ENCODE peak calls at places on chromosome 20, in four cellular contexts. N is A549, P is IMR-90, V is mesendoderm. T is an unnamed sample. For H3K4me1, the result is how much of the 10 kb centered on the place peaks cover.

GRCh38 chr20:57996936-57997629 is 231.4 kb downstream of the ANKRD60 start:
- DNase-seq in V (no peak), N (peak), P (no peak), T (peak)

GRCh38 chr20:48275737-48276342 is 490.6 kb upstream of the SULF2 start:
- DNase-seq in P (no peak), V (peak), N (no peak), T (no peak)

GRCh38 chr20:52129611-52130010 is 62.0 kb downstream of the ZFP64 start:
- DNase-seq in P (peak), V (no peak), N (no peak), T (no peak)

GRCh38 chr20:57498425-57499400 is 26.2 kb downstream of the CTCFL start:
- DNase-seq in P (peak), N (no peak), V (peak), T (no peak)

GRCh38 chr20:23160536-23161243 is 74.6 kb upstream of the CD93 start:
- DNase-seq in P (no peak), N (no peak), V (no peak), T (no peak)

GRCh38 chr20:20624914-20625313 is 87.5 kb downstream of the RALGAPA2 start:
- DNase-seq in N (no peak), V (no peak), P (no peak), T (no peak)

GRCh38 chr20:52494244-52494643 is 302.7 kb upstream of the ZFP64 start:
- DNase-seq in N (no peak), P (peak), V (no peak), T (peak)

GRCh38 chr20:17381701-17382100 is 149.5 kb downstream of the BFSP1 start:
- DNase-seq in V (no peak), N (no peak), P (no peak), T (no peak)

GRCh38 chr20:7841967-7842301 is 98.3 kb downstream of the HAO1 start:
- DNase-seq in P (peak), V (peak), N (peak), T (no peak)

GRCh38 chr20:44959082-44959895 is 908 bp downstream of the TOMM34 start:
- DNase-seq in N (peak), P (peak), V (peak), T (peak)

GRCh38 chr20:22411568-22412450 is 172.6 kb downstream of the FOXA2 start:
- DNase-seq in P (no peak), V (peak), N (peak), T (no peak)

GRCh38 chr20:47551841-47552240 is 50.2 kb downstream of the NCOA3 start:
- DNase-seq in N (peak), P (no peak), V (peak), T (no peak)

GRCh38 chr20:22623211-22623610 is 38.8 kb upstream of the FOXA2 start:
- DNase-seq in N (no peak), V (peak), P (peak), T (no peak)

GRCh38 chr20:62020935-62021701 is 44.6 kb downstream of the TAF4 start:
- DNase-seq in P (peak), V (no peak), N (no peak), T (no peak)

DNA sequence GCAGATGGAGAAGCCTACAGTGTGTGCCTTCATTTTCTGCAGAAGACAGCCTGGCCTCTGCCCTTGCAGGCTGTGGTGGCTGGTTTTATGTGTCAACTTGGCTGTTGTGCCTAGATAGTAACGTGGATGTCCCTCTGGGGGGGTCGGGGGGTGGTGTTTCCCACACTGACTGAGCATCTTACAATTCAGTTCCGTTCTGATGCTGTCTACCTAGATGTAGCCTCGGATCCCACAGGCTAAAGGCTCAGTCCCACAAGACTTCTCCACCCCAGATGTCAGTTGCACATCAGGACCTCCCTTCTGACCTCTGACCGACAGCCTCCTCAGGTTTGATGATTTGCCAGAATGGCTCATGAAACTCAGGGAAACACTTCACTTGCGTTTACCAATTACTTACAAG is 4.3 kb downstream of the PYGB start:
- DNase-seq in V (no peak), N (no peak), P (no peak), T (no peak)
- H3K4me1 ChIP-seq in V (under half), N (half or more), P (under half), T (half or more)

DNA sequence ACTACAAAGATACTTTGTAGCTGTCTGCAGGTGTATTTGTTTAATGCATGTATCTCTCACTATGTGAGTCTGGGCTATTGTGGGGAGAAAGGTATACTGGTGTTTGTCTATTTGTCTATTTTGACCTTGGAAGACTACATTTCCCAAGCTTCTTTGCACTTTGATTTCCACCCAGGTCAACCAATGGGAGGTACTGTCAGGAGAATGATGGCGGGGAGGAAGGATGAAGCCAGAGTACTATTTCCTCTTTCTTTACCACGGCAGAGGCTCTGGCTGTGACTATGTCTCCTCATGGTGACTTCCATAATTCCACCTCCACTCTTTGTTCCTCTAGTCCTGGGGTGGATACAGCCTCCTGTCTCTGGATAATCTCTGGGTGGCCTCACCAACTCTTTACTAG is 23.1 kb downstream of the LBP start:
- DNase-seq in V (peak), P (no peak), N (no peak), T (no peak)
- H3K4me2 ChIP-seq in V (no peak), P (no peak), N (peak), T (peak)

GRCh38 chr20:32364554-32365208 is 6.5 kb downstream of the ASXL1 start:
- DNase-seq in P (no peak), V (no peak), N (no peak), T (no peak)

GRCh38 chr20:32368323-32368722 is 10.2 kb downstream of the ASXL1 start:
- DNase-seq in N (no peak), P (no peak), V (no peak), T (no peak)

GRCh38 chr20:32368930-32369329 is 10.8 kb downstream of the ASXL1 start:
- DNase-seq in N (no peak), P (peak), V (peak), T (no peak)

GRCh38 chr20:32365560-32365959 is 7.4 kb downstream of the ASXL1 start:
- DNase-seq in P (no peak), V (no peak), N (no peak), T (no peak)

DNA sequence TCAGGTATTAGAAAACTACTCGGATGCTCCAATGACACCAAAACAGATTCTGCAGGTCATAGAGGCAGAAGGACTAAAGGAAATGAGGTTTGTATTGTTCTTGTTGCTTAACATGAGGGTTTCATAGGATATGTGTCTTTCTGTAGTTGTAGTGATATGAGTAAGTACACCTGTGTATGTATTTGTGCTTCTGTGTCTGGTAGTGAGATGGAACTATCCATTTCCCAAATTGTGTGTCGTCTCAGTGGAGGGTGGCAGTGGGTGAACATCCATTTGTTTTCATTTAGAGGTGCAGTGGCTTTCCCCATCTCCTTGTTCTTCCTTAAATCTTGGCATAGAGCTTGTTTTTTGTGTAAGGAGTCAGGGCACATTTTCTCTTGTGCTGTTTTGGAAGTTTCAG is 8.2 kb downstream of the ASXL1 start:
- DNase-seq in P (no peak), V (no peak), N (no peak), T (no peak)
- H3K4me1 ChIP-seq in P (under half), V (under half), N (half or more), T (under half)

GRCh38 chr20:2806351-2806701 is 5.9 kb upstream of the CPXM1 start:
- DNase-seq in P (no peak), V (no peak), N (no peak), T (no peak)
- H3K4me2 ChIP-seq in P (no peak), V (no peak), N (peak), T (no peak)

DNA sequence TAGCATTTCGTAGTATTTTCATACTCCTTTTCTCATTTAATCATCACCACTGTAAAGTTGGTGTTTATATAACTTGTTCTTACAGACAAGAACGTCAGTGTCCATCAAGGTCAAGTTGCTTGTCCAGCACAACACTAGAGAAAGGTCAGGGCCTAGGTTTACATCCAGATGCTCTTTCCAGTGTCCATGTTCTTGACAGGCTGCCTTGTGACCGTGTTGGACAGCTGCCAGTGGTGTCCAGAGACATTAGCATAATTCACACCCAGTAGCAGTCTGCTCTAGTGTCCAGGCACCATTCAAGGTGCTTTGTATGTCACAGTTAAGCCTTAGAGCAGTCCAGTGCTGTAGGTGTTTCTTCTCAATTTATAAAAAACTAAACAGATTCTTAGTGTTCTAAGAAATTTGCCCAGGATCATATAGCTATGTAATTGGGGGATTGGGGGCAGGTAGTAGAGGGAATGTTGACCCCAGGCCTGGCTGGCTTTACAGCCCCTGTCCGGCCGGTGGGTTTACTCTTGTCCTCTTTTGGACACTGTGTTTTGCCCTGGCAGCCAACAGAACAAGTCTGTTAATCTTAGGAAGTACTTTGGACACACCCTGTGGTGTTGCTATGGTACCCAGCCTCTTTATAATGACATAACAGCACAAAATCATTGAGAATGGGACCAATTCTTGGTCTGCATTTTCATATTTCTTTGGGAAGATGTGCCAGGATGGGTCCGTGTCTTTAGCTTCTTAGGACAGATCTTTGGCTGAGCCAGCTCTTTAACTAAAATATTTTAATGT is 8.0 kb downstream of the STK35 start:
- DNase-seq in V (no peak), P (no peak), N (no peak), T (no peak)
- H3K4me1 ChIP-seq in V (under half), P (under half), N (under half), T (under half)

GRCh38 chr20:2693286-2693995 is 861 bp downstream of the EBF4 start:
- DNase-seq in V (peak), N (peak), P (no peak), T (no peak)

GRCh38 chr20:2693996-2694471 is 1.5 kb downstream of the EBF4 start:
- DNase-seq in V (no peak), N (no peak), P (no peak), T (no peak)

GRCh38 chr20:2692036-2692885 is at the start of gene EBF4:
- DNase-seq in N (peak), P (no peak), V (peak), T (peak)

GRCh38 chr20:2691663-2692035 is 931 bp upstream of the EBF4 start:
- DNase-seq in V (no peak), P (no peak), N (no peak), T (no peak)

DNA sequence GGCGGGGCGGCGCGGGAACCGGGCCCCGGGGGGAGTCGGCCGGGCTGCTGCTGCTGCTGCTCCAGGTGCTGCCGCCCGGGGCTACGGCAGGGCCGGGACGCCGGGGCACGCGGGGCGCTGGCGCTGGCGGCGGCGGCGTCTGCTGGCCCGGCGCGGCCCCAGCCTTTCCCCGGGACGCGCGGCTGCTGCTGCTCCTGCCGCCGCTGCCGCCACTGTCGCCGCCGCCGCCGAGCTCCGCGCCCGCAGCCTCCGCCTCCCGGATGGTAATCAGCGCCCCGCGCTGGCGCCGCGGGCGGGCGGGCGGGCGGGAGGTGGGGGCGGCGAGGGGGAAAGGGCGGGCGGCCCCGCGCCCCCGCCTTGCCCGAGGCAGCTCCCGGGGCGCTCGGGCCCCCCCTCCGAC is 306 bp downstream of the EBF4 start:
- DNase-seq in P (no peak), N (peak), V (no peak), T (no peak)
- H3K4me2 ChIP-seq in P (no peak), N (peak), V (no peak), T (no peak)